ENCODE peak calls at places on chromosomes 6 and 20, in ten cellular contexts. U, X, D, W, J, I, L, Z, O and B are unnamed samples.

GRCh38 chr6:81763051-81763450 is 10.6 kb upstream of the TENT5A start:
- DNase-seq in U (no peak), X (no peak), D (no peak), W (no peak), J (no peak), I (no peak), L (no peak), Z (no peak), O (no peak), B (no peak)

GRCh38 chr20:3766381-3766780 is 1.2 kb downstream of the ADISSP start:
- DNase-seq in U (no peak), X (no peak), D (no peak), W (no peak), J (no peak), I (no peak), L (no peak), Z (no peak), O (no peak), B (no peak)

GRCh38 chr6:51675020-51675419 is 412.4 kb downstream of the PKHD1 start:
- DNase-seq in U (no peak), X (no peak), D (no peak), W (no peak), J (no peak), I (no peak), L (no peak), Z (peak), O (no peak), B (no peak)

GRCh38 chr6:51648236-51648635 is 439.2 kb downstream of the PKHD1 start:
- DNase-seq in U (no peak), X (no peak), D (no peak), W (no peak), J (no peak), I (no peak), L (no peak), Z (no peak), O (no peak), B (no peak)

GRCh38 chr6:150044621-150045145 is 19.4 kb upstream of the RAET1L start:
- DNase-seq in U (no peak), X (no peak), D (no peak), W (no peak), J (no peak), I (no peak), L (no peak), Z (no peak), O (no peak), B (no peak)

GRCh38 chr6:137013031-137013430 is 31.7 kb downstream of the IL20RA start:
- DNase-seq in U (no peak), X (no peak), D (no peak), W (no peak), J (no peak), I (no peak), L (no peak), Z (no peak), O (no peak), B (no peak)

GRCh38 chr6:65989676-65990075 is 282.6 kb upstream of the EYS start:
- DNase-seq in U (no peak), X (no peak), D (no peak), W (no peak), J (no peak), I (no peak), L (no peak), Z (no peak), O (no peak), B (no peak)

GRCh38 chr6:45163952-45164766 is 164.0 kb upstream of the RUNX2 start:
- DNase-seq in U (no peak), X (no peak), D (no peak), W (no peak), J (peak), I (no peak), L (no peak), Z (no peak), O (no peak), B (no peak)

GRCh38 chr20:9392892-9393857 is 121.2 kb upstream of the LAMP5 start:
- DNase-seq in U (peak), X (peak), D (peak), W (peak), J (peak), I (no peak), L (peak), Z (peak), O (peak), B (peak)

GRCh38 chr6:91485047-91485446 is 898.2 kb upstream of the MAP3K7 start:
- DNase-seq in U (no peak), X (no peak), D (no peak), W (no peak), J (no peak), I (no peak), L (no peak), Z (no peak), O (no peak), B (no peak)

GRCh38 chr6:33430991-33431879 is 11.4 kb downstream of the SYNGAP1 start:
- DNase-seq in U (peak), X (peak), D (peak), W (peak), J (peak), I (peak), L (peak), Z (peak), O (peak), B (no peak)

GRCh38 chr6:147699637-147700036 is 191.1 kb downstream of the SAMD5 start:
- DNase-seq in U (no peak), X (no peak), D (peak), W (no peak), J (peak), I (no peak), L (peak), Z (no peak), O (no peak), B (peak)

GRCh38 chr6:109139109-109139508 is 43.8 kb downstream of the CEP57L1 start:
- DNase-seq in U (no peak), X (no peak), D (peak), W (no peak), J (peak), I (no peak), L (no peak), Z (no peak), O (no peak), B (no peak)

GRCh38 chr6:106453756-106454367 is 93.3 kb downstream of the CRYBG1 start:
- DNase-seq in U (no peak), X (no peak), D (no peak), W (no peak), J (no peak), I (no peak), L (no peak), Z (no peak), O (no peak), B (no peak)

GRCh38 chr20:32470025-32470861 is 112.1 kb downstream of the ASXL1 start:
- DNase-seq in U (peak), X (peak), D (peak), W (peak), J (peak), I (no peak), L (peak), Z (peak), O (peak), B (no peak)

GRCh38 chr6:160400426-160400825 is 52.2 kb downstream of the SLC22A3 start:
- DNase-seq in U (no peak), X (no peak), D (peak), W (no peak), J (peak), I (no peak), L (no peak), Z (no peak), O (no peak), B (no peak)

GRCh38 chr6:45613678-45614077 is 235.9 kb upstream of the SUPT3H start:
- DNase-seq in U (peak), X (no peak), D (peak), W (peak), J (peak), I (no peak), L (no peak), Z (no peak), O (no peak), B (no peak)

GRCh38 chr6:17281497-17282481 is 628 bp downstream of the RBM24 start:
- DNase-seq in U (peak), X (peak), D (peak), W (no peak), J (no peak), I (no peak), L (no peak), Z (peak), O (no peak), B (no peak)

GRCh38 chr6:170347091-170347490 is 40.5 kb downstream of the FAM120B start:
- DNase-seq in U (no peak), X (no peak), D (no peak), W (no peak), J (no peak), I (no peak), L (no peak), Z (no peak), O (no peak), B (no peak)

GRCh38 chr20:1879934-1880333 is 15.3 kb upstream of the SIRPA start:
- DNase-seq in U (no peak), X (peak), D (no peak), W (no peak), J (peak), I (no peak), L (no peak), Z (no peak), O (no peak), B (no peak)

GRCh38 chr20:37904008-37904675 is 1.2 kb downstream of the VSTM2L start:
- DNase-seq in U (no peak), X (no peak), D (no peak), W (no peak), J (no peak), I (no peak), L (no peak), Z (no peak), O (no peak), B (no peak)

GRCh38 chr6:127131275-127131674 is 12.8 kb downstream of the RSPO3 start:
- DNase-seq in U (no peak), X (no peak), D (no peak), W (no peak), J (no peak), I (no peak), L (no peak), Z (no peak), O (no peak), B (no peak)

GRCh38 chr6:137283940-137284910 is 65.0 kb upstream of the IFNGR1 start:
- DNase-seq in U (no peak), X (no peak), D (no peak), W (no peak), J (peak), I (no peak), L (no peak), Z (no peak), O (no peak), B (no peak)

GRCh38 chr6:61953881-61954280 is 332.1 kb downstream of the KHDRBS2 start:
- DNase-seq in U (no peak), X (no peak), D (no peak), W (no peak), J (no peak), I (no peak), L (no peak), Z (no peak), O (no peak), B (no peak)

GRCh38 chr20:33863440-33864323 is 52.5 kb downstream of the CHMP4B start:
- DNase-seq in U (no peak), X (no peak), D (no peak), W (no peak), J (no peak), I (no peak), L (no peak), Z (no peak), O (no peak), B (no peak)

GRCh38 chr20:33868042-33868441 is 56.9 kb downstream of the CHMP4B start:
- DNase-seq in U (no peak), X (no peak), D (no peak), W (no peak), J (no peak), I (no peak), L (no peak), Z (no peak), O (no peak), B (no peak)

GRCh38 chr20:33864324-33864963 is 53.3 kb downstream of the CHMP4B start:
- DNase-seq in U (no peak), X (no peak), D (no peak), W (no peak), J (no peak), I (no peak), L (no peak), Z (peak), O (no peak), B (no peak)

GRCh38 chr20:33866398-33867079 is 55.4 kb downstream of the CHMP4B start:
- DNase-seq in U (no peak), X (no peak), D (no peak), W (no peak), J (peak), I (no peak), L (no peak), Z (peak), O (no peak), B (no peak)

GRCh38 chr20:33865761-33866160 is 54.6 kb downstream of the CHMP4B start:
- DNase-seq in U (no peak), X (no peak), D (no peak), W (no peak), J (no peak), I (no peak), L (no peak), Z (no peak), O (no peak), B (no peak)
- H3K4me3 ChIP-seq in U (no peak), X (no peak), D (no peak), W (no peak), J (no peak), I (no peak), L (no peak), Z (no peak), O (no peak), B (no peak)

DNA sequence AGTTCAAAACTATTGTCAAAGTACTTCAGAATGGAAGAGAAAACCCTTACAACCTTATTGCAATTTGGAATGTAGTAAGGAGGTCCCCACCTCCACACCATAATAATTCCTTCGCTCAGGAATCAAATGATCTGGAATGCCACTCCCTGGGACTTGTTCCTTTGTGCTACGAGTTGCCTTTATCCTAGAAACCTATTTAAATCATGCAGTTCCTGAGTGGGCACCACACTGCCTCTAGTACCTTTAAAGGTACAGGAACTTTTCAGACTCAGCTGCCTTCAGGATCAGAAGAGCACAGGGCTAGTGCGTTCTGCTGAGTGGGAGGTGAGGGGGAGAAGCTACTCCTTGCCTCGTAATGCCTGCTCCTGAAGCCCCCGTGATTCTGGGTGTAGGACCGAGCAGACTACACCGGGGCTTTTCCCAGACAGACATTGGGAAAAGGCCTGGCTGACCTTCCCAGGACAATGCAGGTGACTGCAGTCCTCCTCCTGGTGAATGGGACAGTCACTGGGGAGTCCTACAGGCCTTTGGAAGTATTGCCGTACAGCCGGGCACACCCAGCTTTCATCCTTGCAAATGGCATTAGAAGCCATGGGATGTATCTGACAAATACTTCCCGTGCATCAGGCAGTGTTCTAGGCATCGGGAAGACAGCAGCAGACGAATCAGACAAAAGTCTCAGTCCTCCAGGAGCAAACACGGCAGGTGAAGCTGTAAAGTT is 11.8 kb upstream of the TUBB2B start:
- DNase-seq in U (no peak), X (no peak), D (no peak), W (no peak), J (no peak), I (no peak), L (peak), Z (no peak), O (no peak), B (no peak)
- TF ChIP-seq CTCF in U (no peak), X (no peak), D (peak), W (no peak), J (peak), I (no peak), L (no peak), Z (peak), O (no peak), B (peak)

GRCh38 chr6:27281569-27281968 is 30.5 kb downstream of the POM121L2 start:
- DNase-seq in U (no peak), X (no peak), D (no peak), W (no peak), J (no peak), I (no peak), L (no peak), Z (no peak), O (no peak), B (no peak)

GRCh38 chr6:27280064-27280539 is 32.0 kb downstream of the POM121L2 start:
- DNase-seq in U (no peak), X (no peak), D (peak), W (no peak), J (peak), I (no peak), L (no peak), Z (peak), O (no peak), B (no peak)

GRCh38 chr6:27281105-27281539 is 31.0 kb downstream of the POM121L2 start:
- DNase-seq in U (no peak), X (no peak), D (no peak), W (no peak), J (no peak), I (no peak), L (no peak), Z (no peak), O (no peak), B (no peak)

GRCh38 chr6:27280540-27281000 is 31.5 kb downstream of the POM121L2 start:
- DNase-seq in U (no peak), X (no peak), D (no peak), W (no peak), J (no peak), I (no peak), L (no peak), Z (no peak), O (no peak), B (no peak)

GRCh38 chr6:27279513-27280063 is 32.1 kb downstream of the PRSS16 start:
- DNase-seq in U (no peak), X (no peak), D (no peak), W (no peak), J (no peak), I (no peak), L (no peak), Z (no peak), O (no peak), B (no peak)
- H3K4me3 ChIP-seq in U (no peak), X (no peak), D (peak), W (no peak), J (peak), I (no peak), L (peak), Z (peak), O (no peak), B (peak)

GRCh38 chr6:116629467-116630063 is 13.3 kb downstream of the RSPH4A start:
- DNase-seq in U (no peak), X (no peak), D (peak), W (no peak), J (no peak), I (no peak), L (no peak), Z (no peak), O (no peak), B (no peak)

GRCh38 chr6:116631379-116631990 is 15.2 kb downstream of the RSPH4A start:
- DNase-seq in U (no peak), X (no peak), D (peak), W (no peak), J (no peak), I (no peak), L (no peak), Z (no peak), O (peak), B (no peak)

DNA sequence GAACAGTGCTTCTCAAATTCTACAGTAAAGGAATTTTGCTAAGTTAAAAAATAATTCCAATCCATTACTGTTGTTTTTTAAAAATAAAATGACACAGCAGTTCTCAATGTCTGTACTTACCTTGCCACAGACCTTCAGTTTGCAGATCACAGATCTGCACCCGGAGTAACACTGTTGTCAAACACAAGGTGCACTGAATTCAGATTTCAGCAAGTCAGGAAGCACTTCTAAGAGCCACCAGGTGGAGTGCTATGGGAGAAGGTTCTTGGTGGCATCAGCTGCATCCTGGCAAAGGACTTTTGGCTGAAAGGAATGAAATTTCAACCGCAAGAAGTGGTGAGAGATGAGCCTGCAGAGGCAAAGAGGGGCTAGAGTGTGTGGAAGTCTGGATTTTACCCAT is 17.4 kb downstream of the RSPH4A start:
- DNase-seq in U (no peak), X (no peak), D (no peak), W (no peak), J (peak), I (no peak), L (peak), Z (peak), O (peak), B (no peak)
- TF ChIP-seq CTCF in U (no peak), X (no peak), D (peak), W (no peak), J (peak), I (no peak), L (no peak), Z (peak), O (peak), B (peak)

DNA sequence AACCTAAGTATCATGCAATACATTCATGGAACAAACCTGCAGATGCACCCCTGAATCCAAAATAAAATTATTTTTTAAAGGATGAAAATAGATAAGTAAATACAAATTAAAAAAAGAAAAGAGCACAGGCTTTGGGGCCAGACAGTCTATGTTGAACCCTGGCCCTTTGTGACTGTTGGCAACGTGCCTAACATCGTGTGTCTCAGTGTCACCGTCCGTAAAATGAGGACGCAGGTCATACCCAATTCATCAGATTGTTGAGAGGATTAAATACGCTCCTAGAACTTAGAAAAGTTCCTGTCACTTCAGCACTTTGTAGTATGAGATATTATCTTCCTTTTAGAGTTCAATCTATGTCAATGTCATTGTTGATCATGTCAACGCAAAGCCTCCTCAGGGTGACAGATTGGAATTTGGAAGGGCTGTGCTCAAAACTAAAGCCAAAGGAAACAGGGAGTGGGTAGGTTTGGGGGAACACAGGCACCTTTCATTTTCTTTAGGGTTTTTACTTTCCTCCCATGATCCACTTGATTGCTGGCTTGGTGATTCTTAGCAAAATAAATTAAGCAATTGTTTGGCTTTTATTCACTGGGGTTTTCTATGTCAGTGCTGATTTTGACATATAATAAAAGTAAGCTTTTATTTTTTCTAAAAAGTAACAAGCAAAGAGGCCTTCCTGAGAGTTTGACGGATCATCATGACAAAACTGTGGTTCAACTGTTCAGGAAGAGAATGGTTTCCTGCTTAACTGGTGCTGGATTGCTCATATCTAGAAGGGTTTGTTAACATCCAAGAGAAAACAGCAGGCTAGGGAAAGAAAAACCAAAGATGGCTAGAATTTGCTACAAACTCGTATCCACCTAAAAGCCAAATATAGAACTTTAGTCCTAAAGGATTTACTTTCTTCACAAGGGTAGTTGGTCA is 21.5 kb downstream of the SERPINB1 start:
- DNase-seq in U (no peak), X (no peak), D (peak), W (no peak), J (no peak), I (no peak), L (no peak), Z (no peak), O (no peak), B (no peak)
- H3K4me3 ChIP-seq in U (no peak), X (no peak), D (no peak), W (no peak), J (no peak), I (no peak), L (no peak), Z (no peak), O (no peak), B (no peak)

GRCh38 chr6:87473419-87473903 is 687 bp downstream of the SLC35A1 start:
- DNase-seq in U (no peak), X (no peak), D (peak), W (no peak), J (peak), I (no peak), L (peak), Z (no peak), O (peak), B (peak)

GRCh38 chr6:87472525-87473418 is at the start of gene SLC35A1:
- DNase-seq in U (peak), X (peak), D (peak), W (peak), J (peak), I (peak), L (peak), Z (peak), O (peak), B (peak)
- TF ChIP-seq CTCF in U (peak), X (peak), D (peak), W (peak), J (peak), I (peak), L (no peak), Z (no peak), O (peak), B (no peak)